ENCODE peak calls at places on chromosome 9, in four cellular contexts. One of them, this sample, is unnamed.

GRCh38 chr9:110606179-110606578 is 26.6 kb upstream of the SVEP1 start:
- DNase-seq in fibroblast of pulmonary artery: peak; percentile 8
- DNase-seq in gastrocnemius medialis: no peak
- DNase-seq in colonic mucosa: no peak
- DNase-seq in this sample: no peak

GRCh38 chr9:112535364-112535763 is 48.7 kb downstream of the KIAA1958 start:
- DNase-seq in fibroblast of pulmonary artery: peak; percentile 61
- DNase-seq in gastrocnemius medialis: no peak
- DNase-seq in colonic mucosa: no peak
- DNase-seq in this sample: peak; percentile 37

GRCh38 chr9:100525563-100525962 is 52.3 kb upstream of the CAVIN4 start:
- DNase-seq in fibroblast of pulmonary artery: no peak
- DNase-seq in gastrocnemius medialis: no peak
- DNase-seq in colonic mucosa: no peak
- DNase-seq in this sample: peak; percentile 3

GRCh38 chr9:114606597-114607207 is 4.4 kb upstream of the TMEM268 start:
- DNase-seq in fibroblast of pulmonary artery: peak; percentile 88
- DNase-seq in gastrocnemius medialis: no peak
- DNase-seq in colonic mucosa: no peak
- DNase-seq in this sample: peak; percentile 93

GRCh38 chr9:100322954-100323536 is 29.7 kb downstream of the TEX10 start:
- DNase-seq in fibroblast of pulmonary artery: peak; percentile 65
- DNase-seq in gastrocnemius medialis: no peak
- DNase-seq in colonic mucosa: no peak
- DNase-seq in this sample: peak; percentile 55

GRCh38 chr9:135392511-135392910 is 87.1 kb upstream of the PPP1R26 start:
- DNase-seq in fibroblast of pulmonary artery: no peak
- DNase-seq in gastrocnemius medialis: no peak
- DNase-seq in colonic mucosa: no peak
- DNase-seq in this sample: no peak

GRCh38 chr9:135248111-135248510 is 160.6 kb downstream of the OLFM1 start:
- DNase-seq in fibroblast of pulmonary artery: no peak
- DNase-seq in gastrocnemius medialis: no peak
- DNase-seq in colonic mucosa: no peak
- DNase-seq in this sample: no peak

GRCh38 chr9:124349675-124350484 is 65.4 kb downstream of the PSMB7 start:
- DNase-seq in fibroblast of pulmonary artery: no peak
- DNase-seq in gastrocnemius medialis: no peak
- DNase-seq in colonic mucosa: no peak
- DNase-seq in this sample: no peak

GRCh38 chr9:87862536-87863268 is 20.0 kb upstream of the SPATA31E1 start:
- DNase-seq in fibroblast of pulmonary artery: peak; percentile 65
- DNase-seq in gastrocnemius medialis: no peak
- DNase-seq in colonic mucosa: no peak
- DNase-seq in this sample: peak; percentile 85

GRCh38 chr9:79057576-79057975 is 514.2 kb upstream of the TLE4 start:
- DNase-seq in fibroblast of pulmonary artery: peak; percentile 3
- DNase-seq in gastrocnemius medialis: no peak
- DNase-seq in colonic mucosa: no peak
- DNase-seq in this sample: no peak

GRCh38 chr9:134463293-134463692 is 137.0 kb downstream of the RXRA start:
- DNase-seq in fibroblast of pulmonary artery: no peak
- DNase-seq in gastrocnemius medialis: no peak
- DNase-seq in colonic mucosa: no peak
- DNase-seq in this sample: no peak

GRCh38 chr9:6243746-6244145 is 28.1 kb downstream of the IL33 start:
- DNase-seq in fibroblast of pulmonary artery: no peak
- DNase-seq in gastrocnemius medialis: no peak
- DNase-seq in colonic mucosa: no peak
- DNase-seq in this sample: peak; percentile 78

GRCh38 chr9:113886471-113886870 is 10.4 kb downstream of the ZNF618 start:
- DNase-seq in fibroblast of pulmonary artery: no peak
- DNase-seq in gastrocnemius medialis: no peak
- DNase-seq in colonic mucosa: no peak
- DNase-seq in this sample: no peak

GRCh38 chr9:93231716-93232115 is 47.8 kb downstream of the WNK2 start:
- DNase-seq in fibroblast of pulmonary artery: no peak
- DNase-seq in gastrocnemius medialis: no peak
- DNase-seq in colonic mucosa: no peak
- DNase-seq in this sample: no peak

GRCh38 chr9:92180669-92181181 is 65.5 kb upstream of the SPTLC1 start:
- DNase-seq in fibroblast of pulmonary artery: peak; percentile 70
- DNase-seq in gastrocnemius medialis: no peak
- DNase-seq in colonic mucosa: no peak
- DNase-seq in this sample: peak; percentile 58

GRCh38 chr9:99259231-99259918 is 37.3 kb downstream of the SEC61B start:
- DNase-seq in fibroblast of pulmonary artery: peak; percentile 51
- DNase-seq in gastrocnemius medialis: peak; percentile 99
- DNase-seq in colonic mucosa: peak; percentile 38
- DNase-seq in this sample: peak; percentile 35

GRCh38 chr9:88942411-88942810 is 48.9 kb upstream of the S1PR3 start:
- DNase-seq in fibroblast of pulmonary artery: no peak
- DNase-seq in gastrocnemius medialis: no peak
- DNase-seq in colonic mucosa: no peak
- DNase-seq in this sample: no peak

GRCh38 chr9:127285957-127286356 is 21.4 kb downstream of the GARNL3 start:
- DNase-seq in fibroblast of pulmonary artery: peak; percentile 9
- DNase-seq in gastrocnemius medialis: no peak
- DNase-seq in colonic mucosa: no peak
- DNase-seq in this sample: no peak

GRCh38 chr9:18233776-18234445 is 240.0 kb upstream of the ADAMTSL1 start:
- DNase-seq in fibroblast of pulmonary artery: no peak
- DNase-seq in gastrocnemius medialis: no peak
- DNase-seq in colonic mucosa: no peak
- DNase-seq in this sample: no peak

GRCh38 chr9:18233311-18233710 is 240.6 kb upstream of the ADAMTSL1 start:
- DNase-seq in fibroblast of pulmonary artery: no peak
- DNase-seq in gastrocnemius medialis: no peak
- DNase-seq in colonic mucosa: no peak
- DNase-seq in this sample: no peak

GRCh38 chr9:18228101-18228500 is 245.9 kb upstream of the ADAMTSL1 start:
- DNase-seq in fibroblast of pulmonary artery: no peak
- DNase-seq in gastrocnemius medialis: no peak
- DNase-seq in colonic mucosa: no peak
- DNase-seq in this sample: no peak

GRCh38 chr9:18235181-18235908 is 238.6 kb upstream of the ADAMTSL1 start:
- DNase-seq in fibroblast of pulmonary artery: no peak
- DNase-seq in gastrocnemius medialis: no peak
- DNase-seq in colonic mucosa: no peak
- DNase-seq in this sample: no peak

GRCh38 chr9:18229992-18230676 is 243.8 kb upstream of the ADAMTSL1 start:
- DNase-seq in fibroblast of pulmonary artery: no peak
- DNase-seq in gastrocnemius medialis: no peak
- DNase-seq in colonic mucosa: no peak
- DNase-seq in this sample: no peak
- TF ChIP-seq CTCF in fibroblast of pulmonary artery: peak; percentile 3
- TF ChIP-seq CTCF in gastrocnemius medialis: no peak
- TF ChIP-seq CTCF in colonic mucosa: no peak
- TF ChIP-seq CTCF in this sample: no peak

GRCh38 chr9:70480405-70480980 is 66.0 kb upstream of the KLF9 start:
- DNase-seq in fibroblast of pulmonary artery: peak; percentile 99
- DNase-seq in gastrocnemius medialis: peak; percentile 97
- DNase-seq in colonic mucosa: peak; percentile 70
- DNase-seq in this sample: peak; percentile 98
- H3K4me3 ChIP-seq in fibroblast of pulmonary artery: peak overlapping the region; percentile 1
- H3K4me3 ChIP-seq in gastrocnemius medialis: peak overlapping the region; percentile 43
- H3K4me3 ChIP-seq in colonic mucosa: no peak overlapping the region
- H3K4me3 ChIP-seq in this sample: no peak overlapping the region

GRCh38 chr9:23731373-23731772 is 94.7 kb downstream of the ELAVL2 start:
- DNase-seq in fibroblast of pulmonary artery: no peak
- DNase-seq in gastrocnemius medialis: no peak
- DNase-seq in colonic mucosa: no peak
- DNase-seq in this sample: no peak
- TF ChIP-seq CTCF in fibroblast of pulmonary artery: no peak
- TF ChIP-seq CTCF in gastrocnemius medialis: no peak
- TF ChIP-seq CTCF in colonic mucosa: no peak
- TF ChIP-seq CTCF in this sample: no peak

GRCh38 chr9:129352157-129352870 is 174.3 kb upstream of the IER5L start:
- DNase-seq in fibroblast of pulmonary artery: no peak
- DNase-seq in gastrocnemius medialis: no peak
- DNase-seq in colonic mucosa: peak; percentile 39
- DNase-seq in this sample: no peak
- H3K4me3 ChIP-seq in fibroblast of pulmonary artery: peak overlapping the region; percentile 50
- H3K4me3 ChIP-seq in gastrocnemius medialis: peak overlapping the region; percentile 31
- H3K4me3 ChIP-seq in colonic mucosa: peak overlapping the region; percentile 22
- H3K4me3 ChIP-seq in this sample: peak overlapping the region; percentile 44

GRCh38 chr9:17121264-17121663 is 13.6 kb upstream of the CNTLN start:
- DNase-seq in fibroblast of pulmonary artery: no peak
- DNase-seq in gastrocnemius medialis: no peak
- DNase-seq in colonic mucosa: no peak
- DNase-seq in this sample: no peak

GRCh38 chr9:17117372-17117771 is 17.5 kb upstream of the CNTLN start:
- DNase-seq in fibroblast of pulmonary artery: no peak
- DNase-seq in gastrocnemius medialis: no peak
- DNase-seq in colonic mucosa: no peak
- DNase-seq in this sample: no peak

GRCh38 chr9:17120203-17120602 is 14.6 kb upstream of the CNTLN start:
- DNase-seq in fibroblast of pulmonary artery: no peak
- DNase-seq in gastrocnemius medialis: no peak
- DNase-seq in colonic mucosa: no peak
- DNase-seq in this sample: no peak

GRCh38 chr9:17116400-17116837 is 18.4 kb upstream of the CNTLN start:
- DNase-seq in fibroblast of pulmonary artery: peak; percentile 64
- DNase-seq in gastrocnemius medialis: no peak
- DNase-seq in colonic mucosa: no peak
- DNase-seq in this sample: peak; percentile 66
- TF ChIP-seq CTCF in fibroblast of pulmonary artery: peak; percentile 47
- TF ChIP-seq CTCF in gastrocnemius medialis: peak; percentile 50
- TF ChIP-seq CTCF in colonic mucosa: peak; percentile 46
- TF ChIP-seq CTCF in this sample: peak; percentile 46

This sample was measured in fibroblast of mammary gland.